ENCODE peak calls at places on chromosome 20, in four cellular contexts. W is kidney epithelial cell, J is vagina, X is mammary epithelial cell. N is an unnamed sample.

GRCh38 chr20:19757973-19758887 is at the start of gene RIN2:
- DNase-seq in W (peak; percentile 82), J (no peak), X (peak; percentile 79), N (peak; percentile 21)

GRCh38 chr20:23582293-23582692 is 14.0 kb upstream of the CST9L start:
- DNase-seq in W (no peak), J (no peak), X (no peak), N (no peak)

GRCh38 chr20:4844766-4845465 is 123.2 kb downstream of the PRND start:
- DNase-seq in W (no peak), J (peak; percentile 55), X (no peak), N (no peak)

GRCh38 chr20:10848810-10849370 is 175.1 kb upstream of the JAG1 start:
- DNase-seq in W (peak; percentile 87), J (no peak), X (peak; percentile 86), N (no peak)

GRCh38 chr20:32072168-32072721 is 20.2 kb downstream of the HCK start:
- DNase-seq in W (no peak), J (no peak), X (no peak), N (no peak)

GRCh38 chr20:3420211-3420707 is 12.8 kb upstream of the DNAAF9 start:
- DNase-seq in W (no peak), J (no peak), X (peak; percentile 93), N (no peak)

GRCh38 chr20:58069796-58070663 is 158.4 kb downstream of the ANKRD60 start:
- DNase-seq in W (no peak), J (peak; percentile 90), X (no peak), N (no peak)

GRCh38 chr20:64109831-64110391 is 2.5 kb upstream of the NPBWR2 start:
- DNase-seq in W (no peak), J (no peak), X (no peak), N (no peak)

GRCh38 chr20:50001784-50002311 is 19.1 kb downstream of the SNAI1 start:
- DNase-seq in W (peak; percentile 39), J (no peak), X (no peak), N (no peak)

GRCh38 chr20:41221614-41222218 is 84.4 kb downstream of the PLCG1 start:
- DNase-seq in W (no peak), J (no peak), X (no peak), N (no peak)

GRCh38 chr20:52438326-52438963 is 246.9 kb upstream of the ZFP64 start:
- DNase-seq in W (no peak), J (no peak), X (no peak), N (no peak)

GRCh38 chr20:571754-572331 is 28.3 kb upstream of the CSNK2A1 start:
- DNase-seq in W (no peak), J (no peak), X (no peak), N (no peak)

GRCh38 chr20:47489448-47489872 is 12.2 kb upstream of the NCOA3 start:
- DNase-seq in W (no peak), J (no peak), X (no peak), N (no peak)

GRCh38 chr20:16701296-16701695 is 28.5 kb upstream of the SNRPB2 start:
- DNase-seq in W (no peak), J (no peak), X (peak; percentile 6), N (no peak)

GRCh38 chr20:59493926-59494325 is 110.4 kb upstream of the PHACTR3 start:
- DNase-seq in W (no peak), J (no peak), X (no peak), N (no peak)

GRCh38 chr20:54065601-54066038 is 4.8 kb downstream of the BCAS1 start:
- DNase-seq in W (no peak), J (no peak), X (no peak), N (no peak)

GRCh38 chr20:39627765-39628164 is 665.6 kb downstream of the DHX35 start:
- DNase-seq in W (no peak), J (no peak), X (no peak), N (no peak)

GRCh38 chr20:20094410-20094809 is 42.1 kb downstream of the CFAP61 start:
- DNase-seq in W (no peak), J (no peak), X (no peak), N (no peak)

GRCh38 chr20:19603390-19603753 is 154.7 kb upstream of the RIN2 start:
- DNase-seq in W (no peak), J (no peak), X (no peak), N (no peak)

GRCh38 chr20:58576590-58576944 is 61.4 kb upstream of the APCDD1L start:
- DNase-seq in W (no peak), J (no peak), X (no peak), N (no peak)

GRCh38 chr20:14512856-14513255 is 175.4 kb upstream of the FLRT3 start:
- DNase-seq in W (no peak), J (no peak), X (no peak), N (no peak)

GRCh38 chr20:51800769-51801219 is 1.5 kb downstream of the SALL4 start:
- DNase-seq in W (no peak), J (no peak), X (peak; percentile 7), N (no peak)

GRCh38 chr20:52978851-52979250 is 6.7 kb downstream of the TSHZ2 start:
- DNase-seq in W (no peak), J (no peak), X (peak; percentile 48), N (no peak)

GRCh38 chr20:53579581-53580375 is 13.9 kb downstream of the ZNF217 start:
- DNase-seq in W (no peak), J (no peak), X (peak; percentile 80), N (no peak)

GRCh38 chr20:25197173-25197869 is 1.8 kb downstream of the ENTPD6 start:
- DNase-seq in W (no peak), J (no peak), X (no peak), N (no peak)

GRCh38 chr20:48283470-48284110 is 498.3 kb upstream of the SULF2 start:
- DNase-seq in W (peak; percentile 91), J (no peak), X (peak; percentile 90), N (no peak)

GRCh38 chr20:51604851-51605250 is 62.3 kb upstream of the NFATC2 start:
- DNase-seq in W (no peak), J (no peak), X (no peak), N (no peak)

GRCh38 chr20:53068241-53068640 is 96.1 kb downstream of the TSHZ2 start:
- DNase-seq in W (no peak), J (no peak), X (no peak), N (no peak)

GRCh38 chr20:45077559-45077958 is 23.4 kb downstream of the KCNS1 start:
- DNase-seq in W (no peak), J (no peak), X (no peak), N (no peak)

GRCh38 chr20:45083127-45083526 is 17.8 kb downstream of the KCNS1 start:
- DNase-seq in W (no peak), J (no peak), X (no peak), N (no peak)

GRCh38 chr20:45082468-45082867 is 18.5 kb downstream of the KCNS1 start:
- DNase-seq in W (no peak), J (no peak), X (no peak), N (no peak)

GRCh38 chr20:45085289-45085688 is 15.6 kb downstream of the KCNS1 start:
- DNase-seq in W (no peak), J (no peak), X (no peak), N (no peak)

GRCh38 chr20:45080867-45081616 is 19.9 kb downstream of the KCNS1 start:
- DNase-seq in W (no peak), J (no peak), X (no peak), N (no peak)
- TF ChIP-seq CTCF in W (peak; percentile 33), J (no peak), X (peak; percentile 40), N (no peak)

DNA sequence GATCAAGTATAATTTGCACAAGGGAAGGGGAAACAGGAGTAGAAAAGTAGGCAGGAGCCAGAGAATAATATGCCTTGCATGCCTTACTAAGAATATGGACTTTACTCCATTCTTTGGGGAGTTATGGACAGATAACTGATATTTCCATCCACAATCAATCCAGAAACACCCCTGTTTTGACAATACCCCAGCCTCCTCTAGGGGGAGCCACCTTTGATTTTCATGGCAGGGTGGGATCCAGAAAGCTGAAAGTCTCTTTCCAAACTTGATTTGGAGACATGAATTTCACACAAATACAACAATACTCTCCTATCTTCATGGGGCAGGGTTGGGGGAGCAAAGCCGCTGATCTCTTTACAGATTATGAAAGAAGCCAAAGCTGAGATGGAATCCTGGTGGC is 404.1 kb downstream of the FOXA2 start:
- DNase-seq in W (no peak), J (no peak), X (no peak), N (no peak)
- TF ChIP-seq CTCF in W (peak; percentile 30), J (no peak), X (peak; percentile 36), N (no peak)

GRCh38 chr20:46099491-46100287 is 9.9 kb upstream of the NCOA5 start:
- DNase-seq in W (no peak), J (no peak), X (peak; percentile 9), N (peak; percentile 62)
- TF ChIP-seq CTCF in W (peak; percentile 21), J (no peak), X (peak; percentile 42), N (no peak)

DNA sequence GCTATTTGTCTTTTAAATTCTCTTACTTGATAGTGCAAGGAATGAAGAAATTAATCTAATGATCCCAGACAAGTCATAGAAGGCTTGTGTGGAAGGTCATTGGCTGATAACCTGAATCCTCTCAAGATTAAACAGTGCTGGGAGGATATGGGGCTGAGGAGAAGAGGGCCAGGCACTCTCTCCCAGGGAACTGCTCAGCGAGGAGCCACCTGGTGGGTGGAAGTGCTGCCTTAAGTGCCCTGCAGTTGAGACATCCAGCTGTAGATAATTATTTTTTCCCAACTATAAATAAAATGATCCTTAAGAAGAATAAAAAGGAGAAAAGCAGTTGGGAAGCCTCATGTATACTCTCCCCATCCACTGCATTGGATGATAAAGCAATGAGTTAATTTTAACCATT is 47.9 kb downstream of the BTBD3 start:
- DNase-seq in W (no peak), J (no peak), X (no peak), N (no peak)
- TF ChIP-seq CTCF in W (no peak), J (no peak), X (peak; percentile 19), N (no peak)

GRCh38 chr20:2305946-2306345 is 10.1 kb downstream of the TGM3 start:
- DNase-seq in W (no peak), J (no peak), X (no peak), N (no peak)
- TF ChIP-seq CTCF in W (no peak), J (no peak), X (no peak), N (no peak)

GRCh38 chr20:8078528-8078914 is 53.5 kb upstream of the PLCB1 start:
- DNase-seq in W (no peak), J (no peak), X (no peak), N (no peak)

GRCh38 chr20:8073024-8073832 is 53.7 kb upstream of the TMX4 start:
- DNase-seq in W (peak; percentile 14), J (no peak), X (peak; percentile 71), N (no peak)

GRCh38 chr20:8074931-8075330 is 55.4 kb upstream of the TMX4 start:
- DNase-seq in W (no peak), J (no peak), X (peak; percentile 14), N (no peak)

GRCh38 chr20:8079976-8080375 is 52.1 kb upstream of the PLCB1 start:
- DNase-seq in W (no peak), J (no peak), X (no peak), N (no peak)

GRCh38 chr20:8076505-8077498 is 55.3 kb upstream of the PLCB1 start:
- DNase-seq in W (no peak), J (no peak), X (no peak), N (no peak)
- TF ChIP-seq CTCF in W (no peak), J (no peak), X (no peak), N (no peak)

N was measured in activated B cell treated with CpG ODN at 0.5 μM for 24 hours.